ENCODE peak calls at places on chromosomes 3 and 15, in five cellular contexts. B is NCI-H345, P is sigmoid colon, Z is right cardiac atrium, S is body of pancreas. K is an unnamed sample.

GRCh38 chr15:71547066-71547465 is 263.3 kb upstream of the NR2E3 start:
- DNase-seq in B (no peak), P (no peak), S (no peak), Z (peak; percentile 66), K (no peak)

GRCh38 chr3:65605876-65606432 is 432.8 kb downstream of the MAGI1 start:
- DNase-seq in B (no peak), P (no peak), Z (no peak), S (no peak), K (peak; percentile 64)

GRCh38 chr3:54345976-54346375 is 223.6 kb downstream of the CACNA2D3 start:
- DNase-seq in P (no peak), B (no peak), Z (no peak), S (no peak), K (no peak)

GRCh38 chr15:91622676-91623342 is 230.7 kb upstream of the SLCO3A1 start:
- DNase-seq in S (no peak), Z (no peak), P (no peak), B (no peak), K (no peak)

GRCh38 chr3:58521917-58522680 is 14.9 kb downstream of the ACOX2 start:
- DNase-seq in B (no peak), S (no peak), P (no peak), Z (no peak), K (no peak)

GRCh38 chr3:59425371-59425770 is 375.5 kb upstream of the CFAP20DC start:
- DNase-seq in P (no peak), Z (no peak), S (no peak), B (no peak), K (no peak)

GRCh38 chr3:173395412-173396181 is 1.9 kb upstream of the NLGN1 start:
- DNase-seq in B (peak; percentile 93), Z (peak; percentile 94), S (peak; percentile 74), P (peak; percentile 95), K (peak; percentile 89)

GRCh38 chr3:45994661-45995369 is 809 bp downstream of the FYCO1 start:
- DNase-seq in S (peak; percentile 32), B (no peak), Z (peak; percentile 55), P (peak; percentile 67), K (no peak)

GRCh38 chr3:164194842-164195241 is 883.5 kb downstream of the SI start:
- DNase-seq in Z (no peak), S (no peak), P (no peak), B (no peak), K (no peak)

GRCh38 chr3:183008799-183009198 is 28.5 kb upstream of the DCUN1D1 start:
- DNase-seq in Z (no peak), P (no peak), S (no peak), B (no peak), K (no peak)

GRCh38 chr3:151431940-151432339 is 28.9 kb downstream of the IGSF10 start:
- DNase-seq in S (no peak), B (no peak), Z (no peak), P (no peak), K (peak; percentile 40)

GRCh38 chr3:33425456-33425855 is 14.7 kb downstream of the UBP1 start:
- DNase-seq in P (no peak), B (no peak), S (no peak), Z (no peak), K (no peak)

GRCh38 chr3:15690250-15690649 is 88.7 kb downstream of the BTD start:
- DNase-seq in Z (no peak), S (no peak), P (no peak), B (no peak), K (no peak)

GRCh38 chr3:13782501-13782900 is 97.4 kb downstream of the WNT7A start:
- DNase-seq in B (no peak), S (no peak), Z (no peak), P (no peak), K (no peak)

GRCh38 chr3:51759203-51759602 is 19.8 kb downstream of the IQCF6 start:
- DNase-seq in P (no peak), S (no peak), B (no peak), Z (no peak), K (no peak)

GRCh38 chr3:190617185-190617584 is 103.3 kb downstream of the IL1RAP start:
- DNase-seq in S (no peak), B (no peak), Z (no peak), P (no peak), K (peak; percentile 52)

GRCh38 chr15:68783226-68784054 is 37.3 kb downstream of the ANP32A start:
- DNase-seq in B (no peak), P (peak; percentile 63), Z (no peak), S (peak; percentile 64), K (no peak)

GRCh38 chr3:63303238-63303637 is 25.1 kb downstream of the SYNPR start:
- DNase-seq in Z (no peak), P (no peak), B (no peak), S (no peak), K (no peak)

K was measured in PC-9.